ENCODE peak calls at places on chromosomes 13 and 19, in seven cellular contexts. C is astrocyte of the hippocampus, X is T-helper 17 cell, H is stomach, L is GM12865, M is NCI-H1105, F is NCI-H345. W is an unnamed sample.

GRCh38 chr13:40069173-40070044 is 413.9 kb downstream of the COG6 start:
- DNase-seq in C (peak; percentile 80), X (peak; percentile 46), H (peak; percentile 80), L (peak; percentile 79), M (peak; percentile 19), F (peak; percentile 44), W (peak; percentile 84)

GRCh38 chr19:14550201-14550754 is 20.9 kb downstream of the TECR start:
- DNase-seq in C (no peak), X (no peak), H (peak; percentile 34), L (no peak), M (no peak), F (peak; percentile 9), W (peak; percentile 89)

GRCh38 chr19:15584541-15585115 is 30.4 kb upstream of the CYP4F8 start:
- DNase-seq in C (peak; percentile 71), X (peak; percentile 69), H (peak; percentile 83), L (peak; percentile 73), M (no peak), F (peak; percentile 4), W (peak; percentile 91)

GRCh38 chr13:27913116-27913515 is 6.7 kb upstream of the PDX1 start:
- DNase-seq in C (no peak), X (no peak), H (no peak), L (no peak), M (no peak), F (no peak), W (no peak)

GRCh38 chr13:73991384-73991783 is 142.8 kb downstream of the KLF12 start:
- DNase-seq in C (no peak), X (no peak), H (no peak), L (peak; percentile 26), M (peak; percentile 49), F (peak; percentile 43), W (no peak)

GRCh38 chr19:6473652-6474051 is 7.9 kb downstream of the DENND1C start:
- DNase-seq in C (no peak), X (no peak), H (peak; percentile 27), L (no peak), M (no peak), F (no peak), W (no peak)

GRCh38 chr13:46119883-46120614 is 15.2 kb upstream of the CPB2 start:
- DNase-seq in C (peak; percentile 74), X (no peak), H (no peak), L (no peak), M (no peak), F (peak; percentile 9), W (no peak)

GRCh38 chr13:23578411-23579071 is 8.3 kb downstream of the TNFRSF19 start:
- DNase-seq in C (peak; percentile 89), X (peak; percentile 54), H (peak; percentile 79), L (peak; percentile 95), M (peak; percentile 55), F (peak; percentile 67), W (peak; percentile 76)

GRCh38 chr13:21971662-21972635 is 301.1 kb downstream of the FGF9 start:
- DNase-seq in C (no peak), X (no peak), H (no peak), L (no peak), M (no peak), F (no peak), W (no peak)

GRCh38 chr19:53594811-53595509 is 36.8 kb upstream of the DPRX start:
- DNase-seq in C (no peak), X (no peak), H (no peak), L (no peak), M (no peak), F (no peak), W (no peak)

GRCh38 chr13:32214073-32214472 is 101.1 kb downstream of the ZAR1L start:
- DNase-seq in C (no peak), X (no peak), H (no peak), L (no peak), M (no peak), F (no peak), W (no peak)

GRCh38 chr13:79549355-79550106 is 68.6 kb downstream of the NDFIP2 start:
- DNase-seq in C (peak; percentile 51), X (no peak), H (no peak), L (no peak), M (no peak), F (no peak), W (no peak)

GRCh38 chr13:73876323-73876722 is 257.9 kb downstream of the KLF12 start:
- DNase-seq in C (peak; percentile 32), X (no peak), H (no peak), L (no peak), M (no peak), F (no peak), W (no peak)

GRCh38 chr13:113819731-113820715 is 43.9 kb downstream of the GAS6 start:
- DNase-seq in C (no peak), X (no peak), H (no peak), L (no peak), M (no peak), F (no peak), W (no peak)

GRCh38 chr13:77810430-77810829 is 108.2 kb downstream of the EDNRB start:
- DNase-seq in C (peak; percentile 27), X (no peak), H (no peak), L (peak; percentile 55), M (no peak), F (no peak), W (no peak)

GRCh38 chr19:41795031-41795461 is 1.3 kb upstream of the CEACAM3 start:
- DNase-seq in C (peak; percentile 48), X (no peak), H (peak; percentile 65), L (peak; percentile 61), M (peak; percentile 64), F (peak; percentile 56), W (no peak)

GRCh38 chr19:5621311-5621944 is 1.1 kb downstream of the SAFB2 start:
- DNase-seq in C (no peak), X (no peak), H (peak; percentile 27), L (no peak), M (no peak), F (no peak), W (no peak)

GRCh38 chr19:6086081-6086858 is 24.0 kb downstream of the RFX2 start:
- DNase-seq in C (no peak), X (no peak), H (no peak), L (no peak), M (no peak), F (no peak), W (no peak)

GRCh38 chr13:39377699-39378098 is 225.3 kb downstream of the LHFPL6 start:
- DNase-seq in C (no peak), X (no peak), H (no peak), L (no peak), M (no peak), F (no peak), W (no peak)

GRCh38 chr13:23741879-23742510 is 147.2 kb downstream of the MIPEP start:
- DNase-seq in C (no peak), X (no peak), H (no peak), L (peak; percentile 33), M (no peak), F (no peak), W (no peak)

GRCh38 chr13:71209217-71209616 is 657.8 kb downstream of the DACH1 start:
- DNase-seq in C (no peak), X (no peak), H (no peak), L (no peak), M (no peak), F (no peak), W (no peak)

GRCh38 chr19:5314907-5315298 is 25.7 kb downstream of the PTPRS start:
- DNase-seq in C (no peak), X (no peak), H (no peak), L (no peak), M (no peak), F (no peak), W (no peak)

GRCh38 chr13:65595881-65596280 is 1634.3 kb downstream of the PCDH9 start:
- DNase-seq in C (no peak), X (no peak), H (no peak), L (no peak), M (no peak), F (no peak), W (no peak)

W was measured in mucosa of descending colon.